ENCODE peak calls at places on chromosomes 1 and 21, in six cellular contexts. Z is coronary artery, L is HFF-Myc, P is Peyer's patch, Q is PC-3, G is keratinocyte. J is an unnamed sample.

GRCh38 chr1:24216730-24217129 is 29.6 kb upstream of the IFNLR1 start:
- DNase-seq in Q (no peak), P (no peak), L (no peak), G (no peak), Z (no peak), J (no peak)

GRCh38 chr1:189962171-189962570 is 515.5 kb downstream of the BRINP3 start:
- DNase-seq in P (no peak), L (no peak), G (no peak), Q (peak), Z (no peak), J (no peak)

GRCh38 chr1:175894543-175894942 is 151.1 kb upstream of the TNR start:
- DNase-seq in Q (no peak), Z (no peak), P (no peak), L (no peak), G (no peak), J (no peak)

GRCh38 chr1:93591833-93592635 is 89.6 kb downstream of the BCAR3 start:
- DNase-seq in P (peak), L (no peak), G (no peak), Z (no peak), Q (peak), J (peak)

GRCh38 chr1:19436716-19437476 is 48.4 kb downstream of the CAPZB start:
- DNase-seq in Q (peak), Z (peak), G (no peak), L (no peak), P (peak), J (no peak)

GRCh38 chr1:81654147-81654546 is 146.6 kb upstream of the ADGRL2 start:
- DNase-seq in G (no peak), Z (no peak), L (no peak), P (no peak), Q (peak), J (no peak)

GRCh38 chr1:53294557-53294956 is 33.3 kb downstream of the LRP8 start:
- DNase-seq in Z (no peak), Q (peak), L (no peak), P (no peak), G (no peak), J (no peak)

GRCh38 chr1:30407030-30407861 is 316.1 kb downstream of the MATN1 start:
- DNase-seq in Q (no peak), Z (peak), L (no peak), P (peak), G (no peak), J (no peak)

GRCh38 chr1:25914074-25914995 is 8.1 kb upstream of the STMN1 start:
- DNase-seq in Q (no peak), Z (no peak), G (no peak), P (no peak), L (no peak), J (no peak)

GRCh38 chr1:24126023-24126671 is 14.2 kb upstream of the MYOM3 start:
- DNase-seq in Q (no peak), P (no peak), L (no peak), G (no peak), Z (no peak), J (no peak)

GRCh38 chr21:39022035-39022900 is 161.0 kb downstream of the PSMG1 start:
- DNase-seq in P (peak), Q (no peak), L (no peak), Z (no peak), G (no peak), J (no peak)

GRCh38 chr1:62875676-62876075 is 91.7 kb downstream of the ATG4C start:
- DNase-seq in G (no peak), Q (peak), L (no peak), Z (no peak), P (no peak), J (no peak)

GRCh38 chr1:115647507-115647906 is 5.7 kb downstream of the VANGL1 start:
- DNase-seq in Z (peak), P (no peak), L (no peak), Q (no peak), G (no peak), J (peak)

GRCh38 chr21:44758141-44758561 is 43.5 kb downstream of the UBE2G2 start:
- DNase-seq in L (no peak), G (no peak), P (no peak), Q (no peak), Z (no peak), J (no peak)

GRCh38 chr1:119988316-119989067 is 81.0 kb downstream of the NOTCH2 start:
- DNase-seq in G (no peak), Q (peak), Z (no peak), L (no peak), P (no peak), J (no peak)

GRCh38 chr1:177200290-177200689 is 29.5 kb downstream of the BRINP2 start:
- DNase-seq in G (no peak), Z (no peak), L (no peak), P (no peak), Q (no peak), J (no peak)

GRCh38 chr1:243490748-243491686 is 235.2 kb downstream of the SDCCAG8 start:
- DNase-seq in P (no peak), L (no peak), Z (no peak), G (no peak), Q (no peak), J (no peak)

GRCh38 chr1:57325117-57325516 is 98.7 kb downstream of the DAB1 start:
- DNase-seq in L (no peak), Z (no peak), Q (no peak), G (no peak), P (no peak), J (no peak)

GRCh38 chr1:35851175-35851869 is 31.7 kb upstream of the AGO1 start:
- DNase-seq in L (no peak), Q (no peak), P (no peak), G (no peak), Z (no peak), J (no peak)

GRCh38 chr1:183892351-183892793 is 87.5 kb downstream of the RGL1 start:
- DNase-seq in Q (peak), G (no peak), L (no peak), P (no peak), Z (no peak), J (no peak)

GRCh38 chr1:74780600-74780999 is 47.6 kb downstream of the TYW3 start:
- DNase-seq in Z (no peak), P (no peak), Q (no peak), G (no peak), L (no peak), J (no peak)

GRCh38 chr1:1925437-1926345 is 6.6 kb upstream of the TMEM52 start:
- DNase-seq in G (no peak), L (no peak), P (no peak), Z (no peak), Q (no peak), J (no peak)

GRCh38 chr1:8987881-8988617 is 38.2 kb downstream of the SLC2A7 start:
- DNase-seq in Q (peak), L (no peak), G (no peak), Z (no peak), P (peak), J (no peak)

GRCh38 chr1:185694081-185694480 is 40.1 kb upstream of the HMCN1 start:
- DNase-seq in Q (no peak), L (no peak), P (no peak), G (no peak), Z (no peak), J (no peak)

GRCh38 chr1:244010191-244010590 is 40.9 kb upstream of the ZBTB18 start:
- DNase-seq in Z (no peak), L (no peak), G (no peak), Q (peak), P (no peak), J (no peak)

GRCh38 chr1:51627672-51628071 is 10.8 kb downstream of the OSBPL9 start:
- DNase-seq in Q (peak), L (no peak), Z (no peak), G (no peak), P (no peak), J (peak)

DNA sequence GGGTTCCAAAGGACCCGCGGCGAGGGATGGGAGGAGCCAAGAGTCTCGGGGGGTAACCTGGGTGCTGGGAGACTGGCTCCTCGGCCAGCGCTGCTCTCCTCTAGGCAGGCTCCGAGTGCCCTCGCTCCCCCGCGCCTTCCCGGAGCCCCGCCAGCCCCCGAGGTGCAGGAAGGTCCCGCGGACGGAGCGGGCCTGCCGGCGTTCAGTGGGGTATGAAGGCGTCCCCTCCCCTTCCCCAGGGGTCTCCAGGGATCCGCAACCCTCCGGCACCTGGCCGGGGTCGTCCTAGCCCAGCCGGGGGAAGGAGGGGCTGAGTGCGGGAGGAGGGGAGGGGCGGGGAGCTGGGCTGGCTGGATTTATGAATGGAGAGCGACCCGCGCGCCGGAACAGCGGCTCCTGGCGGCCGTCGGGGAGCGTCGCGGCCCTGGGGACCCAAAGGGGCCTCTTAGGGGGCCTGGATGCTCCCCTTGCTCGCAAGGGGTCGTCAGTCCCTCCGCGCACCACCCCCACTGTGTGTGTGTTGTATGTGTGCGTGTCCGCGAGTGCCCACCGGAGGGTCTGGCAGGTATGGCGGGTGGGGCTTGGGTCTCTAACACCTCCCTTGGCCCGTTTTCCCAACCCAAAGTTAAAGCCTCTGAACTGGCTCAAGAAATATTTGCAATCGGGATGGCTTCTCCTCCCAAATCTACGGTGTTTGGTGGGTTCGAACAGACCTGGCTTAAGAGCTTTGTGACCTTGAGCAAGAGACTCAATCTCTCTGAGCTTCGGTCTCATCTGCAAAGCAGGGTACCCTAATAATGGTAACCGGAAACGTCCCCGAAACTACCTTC is 643 bp downstream of the HCRTR1 start:
- DNase-seq in Q (peak), P (no peak), G (no peak), Z (peak), L (no peak), J (no peak)
- H3K4me3 ChIP-seq in Q (peak), P (peak), G (peak), Z (peak), L (peak), J (peak)

GRCh38 chr1:172144445-172145060 is 275.9 kb upstream of the C1orf105 start:
- DNase-seq in Z (peak), L (peak), G (no peak), Q (no peak), P (peak), J (no peak)

GRCh38 chr1:172145231-172145651 is 275.2 kb upstream of the C1orf105 start:
- DNase-seq in Z (no peak), L (peak), G (no peak), P (no peak), Q (no peak), J (no peak)

GRCh38 chr1:172147541-172147940 is 272.9 kb upstream of the C1orf105 start:
- DNase-seq in L (no peak), P (no peak), Z (no peak), G (no peak), Q (peak), J (no peak)

GRCh38 chr1:172146149-172146850 is 274.2 kb upstream of the C1orf105 start:
- DNase-seq in L (no peak), Z (no peak), Q (peak), P (no peak), G (no peak), J (no peak)

DNA sequence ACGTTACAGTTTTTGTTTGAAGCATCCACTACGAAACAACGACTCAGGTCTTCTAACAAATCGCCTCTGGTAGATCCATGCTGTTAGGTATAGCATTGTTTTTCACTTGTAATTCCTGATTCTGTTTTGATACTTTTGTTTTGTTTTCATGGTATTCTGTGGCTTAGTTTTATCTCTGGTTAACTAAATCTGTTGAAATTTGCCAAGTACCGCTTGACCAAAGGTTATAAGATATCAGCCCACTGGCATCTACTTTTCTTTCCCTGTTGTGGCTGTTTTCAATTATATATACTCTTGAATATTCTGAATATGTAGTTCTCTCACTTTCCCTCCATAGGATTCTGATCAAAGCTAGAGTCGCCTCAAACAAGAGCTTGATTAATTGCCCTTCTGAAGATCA is 274.8 kb upstream of the C1orf105 start:
- DNase-seq in Q (no peak), G (no peak), L (no peak), P (no peak), Z (no peak), J (no peak)
- H3K4me3 ChIP-seq in Q (no peak), G (no peak), L (peak), P (no peak), Z (peak), J (no peak)

GRCh38 chr21:43736224-43736883 is 17.4 kb downstream of the PDXK start:
- DNase-seq in P (no peak), Z (no peak), G (no peak), Q (peak), L (no peak), J (no peak)

GRCh38 chr21:43734131-43734634 is 15.3 kb downstream of the PDXK start:
- DNase-seq in L (no peak), P (peak), Z (no peak), Q (no peak), G (no peak), J (no peak)

GRCh38 chr21:43735236-43736091 is 16.5 kb downstream of the PDXK start:
- DNase-seq in L (no peak), G (no peak), Q (no peak), P (no peak), Z (no peak), J (no peak)

GRCh38 chr21:43733529-43734071 is 14.7 kb downstream of the PDXK start:
- DNase-seq in Z (no peak), P (no peak), G (no peak), L (no peak), Q (no peak), J (no peak)

GRCh38 chr21:43734830-43735229 is 15.9 kb downstream of the PDXK start:
- DNase-seq in L (no peak), G (no peak), Q (no peak), P (no peak), Z (no peak), J (no peak)
- H3K4me3 ChIP-seq in L (no peak), G (no peak), Q (no peak), P (no peak), Z (peak), J (no peak)

GRCh38 chr1:197144570-197145325 is 1.7 kb downstream of the ASPM start:
- DNase-seq in P (no peak), Q (peak), Z (no peak), G (no peak), L (no peak), J (no peak)
- H3K4me3 ChIP-seq in P (no peak), Q (peak), Z (no peak), G (peak), L (peak), J (peak)

GRCh38 chr1:86155807-86156561 is 588 bp downstream of the COL24A1 start:
- DNase-seq in G (no peak), Q (no peak), Z (no peak), L (no peak), P (peak), J (no peak)

GRCh38 chr1:86159800-86160199 is 3.2 kb upstream of the COL24A1 start:
- DNase-seq in Z (no peak), Q (no peak), L (no peak), P (no peak), G (no peak), J (no peak)

GRCh38 chr1:86154581-86155060 is 2.0 kb downstream of the COL24A1 start:
- DNase-seq in Q (no peak), P (peak), Z (no peak), G (no peak), L (peak), J (no peak)

GRCh38 chr1:86155061-86155806 is 1.3 kb downstream of the COL24A1 start:
- DNase-seq in Q (no peak), G (no peak), Z (peak), P (peak), L (no peak), J (no peak)

GRCh38 chr1:86156571-86157455 is at the start of gene COL24A1:
- DNase-seq in Z (peak), Q (peak), P (peak), L (no peak), G (no peak), J (no peak)
- H3K4me3 ChIP-seq in Z (peak), Q (peak), P (peak), L (peak), G (no peak), J (no peak)

J was measured in Jurkat, Clone E6-1.